ENCODE peak calls at places on chromosome 1, in six cellular contexts. One of them, this sample, is unnamed. For H3K4me1, the result is how much of the 10 kb centered on the place peaks cover.

GRCh38 chr1:245458761-245459174 is 304.0 kb downstream of the KIF26B start:
- DNase-seq in kidney: no peak
- DNase-seq in heart right ventricle: no peak
- DNase-seq in testis: no peak
- DNase-seq in upper lobe of right lung: no peak
- DNase-seq in H1: no peak
- DNase-seq in this sample: no peak

GRCh38 chr1:186463511-186463910 is 2.6 kb upstream of the PDC start:
- DNase-seq in heart right ventricle: no peak
- DNase-seq in H1: no peak
- DNase-seq in kidney: no peak
- DNase-seq in upper lobe of right lung: no peak
- DNase-seq in testis: no peak
- DNase-seq in this sample: no peak

GRCh38 chr1:208231929-208232360 is 12.2 kb downstream of the PLXNA2 start:
- DNase-seq in kidney: no peak
- DNase-seq in heart right ventricle: no peak
- DNase-seq in testis: no peak
- DNase-seq in H1: no peak
- DNase-seq in upper lobe of right lung: no peak
- DNase-seq in this sample: no peak

GRCh38 chr1:210915890-210916507 is 217.9 kb downstream of the KCNH1 start:
- DNase-seq in H1: no peak
- DNase-seq in kidney: no peak
- DNase-seq in upper lobe of right lung: no peak
- DNase-seq in heart right ventricle: no peak
- DNase-seq in testis: no peak
- DNase-seq in this sample: no peak

GRCh38 chr1:108563808-108564207 is 3.9 kb downstream of the EEIG2 start:
- DNase-seq in H1: no peak
- DNase-seq in kidney: no peak
- DNase-seq in upper lobe of right lung: no peak
- DNase-seq in heart right ventricle: no peak
- DNase-seq in testis: no peak
- DNase-seq in this sample: no peak

GRCh38 chr1:115507256-115507589 is 134.5 kb upstream of the VANGL1 start:
- DNase-seq in H1: peak
- DNase-seq in kidney: no peak
- DNase-seq in upper lobe of right lung: no peak
- DNase-seq in heart right ventricle: no peak
- DNase-seq in testis: no peak
- DNase-seq in this sample: no peak

GRCh38 chr1:30812093-30812492 is 54.5 kb upstream of the LAPTM5 start:
- DNase-seq in kidney: no peak
- DNase-seq in H1: no peak
- DNase-seq in upper lobe of right lung: no peak
- DNase-seq in testis: no peak
- DNase-seq in heart right ventricle: no peak
- DNase-seq in this sample: no peak

GRCh38 chr1:66446261-66447001 is 87.5 kb upstream of the SGIP1 start:
- DNase-seq in testis: peak
- DNase-seq in H1: no peak
- DNase-seq in kidney: no peak
- DNase-seq in upper lobe of right lung: no peak
- DNase-seq in heart right ventricle: no peak
- DNase-seq in this sample: peak

GRCh38 chr1:200410566-200410878 is 686 bp upstream of the ZNF281 start:
- DNase-seq in heart right ventricle: no peak
- DNase-seq in kidney: no peak
- DNase-seq in H1: no peak
- DNase-seq in testis: no peak
- DNase-seq in upper lobe of right lung: no peak
- DNase-seq in this sample: peak

GRCh38 chr1:81799939-81800740 is 594 bp upstream of the ADGRL2 start:
- DNase-seq in upper lobe of right lung: peak
- DNase-seq in kidney: peak
- DNase-seq in heart right ventricle: peak
- DNase-seq in testis: peak
- DNase-seq in H1: no peak
- DNase-seq in this sample: no peak

GRCh38 chr1:185720633-185721272 is 13.4 kb upstream of the HMCN1 start:
- DNase-seq in kidney: no peak
- DNase-seq in upper lobe of right lung: no peak
- DNase-seq in testis: no peak
- DNase-seq in H1: no peak
- DNase-seq in heart right ventricle: no peak
- DNase-seq in this sample: no peak

GRCh38 chr1:228798548-228798947 is 63.3 kb downstream of the RHOU start:
- DNase-seq in upper lobe of right lung: no peak
- DNase-seq in heart right ventricle: no peak
- DNase-seq in kidney: no peak
- DNase-seq in testis: no peak
- DNase-seq in H1: no peak
- DNase-seq in this sample: no peak

GRCh38 chr1:223421676-223422075 is 28.5 kb downstream of the CCDC185 start:
- DNase-seq in H1: no peak
- DNase-seq in kidney: no peak
- DNase-seq in upper lobe of right lung: no peak
- DNase-seq in heart right ventricle: no peak
- DNase-seq in testis: no peak
- DNase-seq in this sample: no peak

GRCh38 chr1:156935719-156936118 is 15.3 kb downstream of the LRRC71 start:
- DNase-seq in upper lobe of right lung: no peak
- DNase-seq in H1: no peak
- DNase-seq in heart right ventricle: no peak
- DNase-seq in kidney: no peak
- DNase-seq in testis: no peak
- DNase-seq in this sample: no peak

GRCh38 chr1:25873120-25873519 is 2.4 kb downstream of the PAQR7 start:
- DNase-seq in upper lobe of right lung: peak
- DNase-seq in testis: peak
- DNase-seq in H1: no peak
- DNase-seq in heart right ventricle: no peak
- DNase-seq in kidney: no peak
- DNase-seq in this sample: no peak

GRCh38 chr1:23759277-23759676 is 16.0 kb downstream of the ELOA start:
- DNase-seq in upper lobe of right lung: no peak
- DNase-seq in kidney: no peak
- DNase-seq in H1: no peak
- DNase-seq in heart right ventricle: no peak
- DNase-seq in testis: peak
- DNase-seq in this sample: no peak

GRCh38 chr1:53576381-53576801 is 117.2 kb downstream of the DMRTB1 start:
- DNase-seq in heart right ventricle: no peak
- DNase-seq in upper lobe of right lung: peak
- DNase-seq in H1: no peak
- DNase-seq in kidney: no peak
- DNase-seq in testis: no peak
- DNase-seq in this sample: no peak

GRCh38 chr1:218401896-218402770 is 57.0 kb downstream of the TGFB2 start:
- DNase-seq in H1: no peak
- DNase-seq in upper lobe of right lung: no peak
- DNase-seq in kidney: no peak
- DNase-seq in testis: no peak
- DNase-seq in heart right ventricle: no peak
- DNase-seq in this sample: no peak

GRCh38 chr1:69551476-69552324 is 16.0 kb upstream of the LRRC7 start:
- DNase-seq in upper lobe of right lung: no peak
- DNase-seq in testis: no peak
- DNase-seq in H1: no peak
- DNase-seq in kidney: no peak
- DNase-seq in heart right ventricle: no peak
- DNase-seq in this sample: no peak

GRCh38 chr1:25004355-25004754 is 74.3 kb upstream of the RUNX3 start:
- DNase-seq in kidney: no peak
- DNase-seq in testis: no peak
- DNase-seq in upper lobe of right lung: no peak
- DNase-seq in heart right ventricle: no peak
- DNase-seq in H1: no peak
- DNase-seq in this sample: no peak

GRCh38 chr1:202835548-202836072 is 24.9 kb downstream of the PCAT6 start:
- DNase-seq in testis: no peak
- DNase-seq in kidney: no peak
- DNase-seq in upper lobe of right lung: no peak
- DNase-seq in heart right ventricle: no peak
- DNase-seq in H1: no peak
- DNase-seq in this sample: peak

GRCh38 chr1:197942042-197942441 is 24.9 kb downstream of the LHX9 start:
- DNase-seq in kidney: no peak
- DNase-seq in testis: no peak
- DNase-seq in heart right ventricle: no peak
- DNase-seq in upper lobe of right lung: no peak
- DNase-seq in H1: no peak
- DNase-seq in this sample: no peak

GRCh38 chr1:185526318-185527307 is 207.6 kb upstream of the HMCN1 start:
- DNase-seq in heart right ventricle: no peak
- DNase-seq in testis: no peak
- DNase-seq in H1: no peak
- DNase-seq in upper lobe of right lung: no peak
- DNase-seq in kidney: no peak
- DNase-seq in this sample: no peak

DNA sequence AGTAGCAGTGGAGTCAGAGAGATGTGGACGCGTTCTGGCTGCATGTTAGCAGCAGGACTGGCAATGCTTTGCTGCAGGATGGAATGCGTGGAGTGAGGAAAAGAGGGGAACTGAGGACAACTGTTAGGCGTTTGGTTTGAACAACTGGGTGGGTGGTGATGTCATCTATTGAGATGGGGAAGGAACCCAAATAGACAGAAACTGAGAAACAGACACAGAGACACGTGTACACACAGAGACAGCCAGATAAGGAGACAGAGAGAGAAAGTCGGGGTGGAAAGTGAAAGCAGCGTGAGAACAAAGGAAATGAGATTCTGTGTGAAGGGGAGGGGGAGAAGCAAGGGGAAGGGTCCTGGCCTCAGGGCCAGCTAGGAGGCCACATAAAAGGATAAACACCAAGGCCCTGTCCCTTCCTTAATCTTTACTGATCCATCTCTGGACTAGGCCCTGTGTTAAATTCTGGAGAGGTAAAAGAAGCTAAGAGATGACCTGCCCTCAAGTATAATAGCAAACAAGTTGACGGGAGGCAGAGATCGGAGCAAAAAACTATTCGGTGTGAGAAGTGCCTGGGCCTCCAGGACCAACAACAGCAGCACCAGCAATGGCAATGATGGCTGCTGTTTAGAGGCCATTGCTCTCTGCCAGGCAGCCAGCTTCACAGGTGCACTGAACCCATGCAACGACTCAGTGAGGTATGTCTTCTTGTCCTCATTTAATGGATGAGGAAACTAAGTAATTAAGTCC is 31.6 kb downstream of the VWA5B1 start:
- DNase-seq in upper lobe of right lung: peak
- DNase-seq in testis: no peak
- DNase-seq in kidney: no peak
- DNase-seq in heart right ventricle: no peak
- DNase-seq in H1: no peak
- DNase-seq in this sample: peak
- H3K27ac ChIP-seq in upper lobe of right lung: peak
- H3K27ac ChIP-seq in testis: no peak
- H3K27ac ChIP-seq in kidney: no peak
- H3K27ac ChIP-seq in heart right ventricle: no peak
- H3K27ac ChIP-seq in H1: no peak
- H3K27ac ChIP-seq in this sample: peak

GRCh38 chr1:3364983-3365382 is 89.5 kb upstream of the ARHGEF16 start:
- DNase-seq in testis: no peak
- DNase-seq in kidney: no peak
- DNase-seq in H1: no peak
- DNase-seq in heart right ventricle: no peak
- DNase-seq in upper lobe of right lung: no peak
- DNase-seq in this sample: no peak

GRCh38 chr1:3365519-3366158 is 88.8 kb upstream of the ARHGEF16 start:
- DNase-seq in upper lobe of right lung: no peak
- DNase-seq in kidney: no peak
- DNase-seq in H1: no peak
- DNase-seq in heart right ventricle: no peak
- DNase-seq in testis: no peak
- DNase-seq in this sample: no peak

GRCh38 chr1:3364526-3364925 is 89.9 kb upstream of the ARHGEF16 start:
- DNase-seq in kidney: no peak
- DNase-seq in heart right ventricle: no peak
- DNase-seq in testis: peak
- DNase-seq in upper lobe of right lung: no peak
- DNase-seq in H1: no peak
- DNase-seq in this sample: no peak

GRCh38 chr1:3363023-3363422 is 91.4 kb upstream of the ARHGEF16 start:
- DNase-seq in testis: no peak
- DNase-seq in kidney: no peak
- DNase-seq in H1: no peak
- DNase-seq in heart right ventricle: no peak
- DNase-seq in upper lobe of right lung: no peak
- DNase-seq in this sample: no peak

GRCh38 chr1:3363756-3364155 is 90.7 kb upstream of the ARHGEF16 start:
- DNase-seq in kidney: no peak
- DNase-seq in upper lobe of right lung: no peak
- DNase-seq in testis: no peak
- DNase-seq in heart right ventricle: no peak
- DNase-seq in H1: no peak
- DNase-seq in this sample: no peak
- H3K4me1 ChIP-seq in kidney: under half
- H3K4me1 ChIP-seq in upper lobe of right lung: under half
- H3K4me1 ChIP-seq in testis: under half
- H3K4me1 ChIP-seq in heart right ventricle: under half
- H3K4me1 ChIP-seq in H1: under half
- H3K4me1 ChIP-seq in this sample: under half

GRCh38 chr1:39799770-39800470 is 11.3 kb upstream of the BMP8B start:
- DNase-seq in kidney: peak
- DNase-seq in upper lobe of right lung: peak
- DNase-seq in H1: no peak
- DNase-seq in heart right ventricle: peak
- DNase-seq in testis: peak
- DNase-seq in this sample: peak
- H3K27ac ChIP-seq in kidney: no peak
- H3K27ac ChIP-seq in upper lobe of right lung: no peak
- H3K27ac ChIP-seq in H1: no peak
- H3K27ac ChIP-seq in heart right ventricle: no peak
- H3K27ac ChIP-seq in testis: no peak
- H3K27ac ChIP-seq in this sample: peak

GRCh38 chr1:178573330-178573729 is 60.4 kb downstream of the TEX35 start:
- DNase-seq in H1: no peak
- DNase-seq in heart right ventricle: no peak
- DNase-seq in upper lobe of right lung: no peak
- DNase-seq in testis: no peak
- DNase-seq in kidney: no peak
- DNase-seq in this sample: no peak

GRCh38 chr1:178575611-178576331 is 62.9 kb downstream of the TEX35 start:
- DNase-seq in heart right ventricle: no peak
- DNase-seq in kidney: no peak
- DNase-seq in H1: no peak
- DNase-seq in testis: no peak
- DNase-seq in upper lobe of right lung: no peak
- DNase-seq in this sample: no peak

GRCh38 chr1:178576841-178577240 is 63.9 kb downstream of the TEX35 start:
- DNase-seq in kidney: no peak
- DNase-seq in upper lobe of right lung: no peak
- DNase-seq in testis: no peak
- DNase-seq in H1: no peak
- DNase-seq in heart right ventricle: no peak
- DNase-seq in this sample: no peak

GRCh38 chr1:178572604-178573003 is 59.7 kb downstream of the TEX35 start:
- DNase-seq in H1: no peak
- DNase-seq in heart right ventricle: no peak
- DNase-seq in testis: no peak
- DNase-seq in kidney: no peak
- DNase-seq in upper lobe of right lung: no peak
- DNase-seq in this sample: no peak

GRCh38 chr1:178574345-178574744 is 61.4 kb downstream of the TEX35 start:
- DNase-seq in H1: no peak
- DNase-seq in kidney: no peak
- DNase-seq in heart right ventricle: no peak
- DNase-seq in testis: no peak
- DNase-seq in upper lobe of right lung: no peak
- DNase-seq in this sample: no peak
- H3K4me1 ChIP-seq in H1: under half
- H3K4me1 ChIP-seq in kidney: under half
- H3K4me1 ChIP-seq in heart right ventricle: under half
- H3K4me1 ChIP-seq in testis: under half
- H3K4me1 ChIP-seq in upper lobe of right lung: under half
- H3K4me1 ChIP-seq in this sample: under half